ENCODE peak calls at places on chromosomes 12 and 14, in nine cellular contexts. One of them, this sample, is unnamed.
A peak's percentile ranks its signal among the peaks of the same experiment; 100 is the strongest.

GRCh38 chr14:88695873-88696272 is 96.9 kb downstream of the EML5 start:
- DNase-seq in stomach: no peak
- DNase-seq in breast epithelium: no peak
- DNase-seq in prostate gland: no peak
- DNase-seq in SK-N-SH: no peak
- DNase-seq in esophagus muscularis mucosa: no peak
- DNase-seq in K562: no peak
- DNase-seq in Panc1: no peak
- DNase-seq in GM12891: no peak
- DNase-seq in this sample: no peak

GRCh38 chr12:120100630-120101029 is 15.9 kb downstream of the RAB35 start:
- DNase-seq in stomach: peak; percentile 76
- DNase-seq in breast epithelium: no peak
- DNase-seq in prostate gland: peak; percentile 29
- DNase-seq in SK-N-SH: peak; percentile 86
- DNase-seq in esophagus muscularis mucosa: no peak
- DNase-seq in K562: no peak
- DNase-seq in Panc1: no peak
- DNase-seq in GM12891: no peak
- DNase-seq in this sample: no peak

GRCh38 chr14:51860836-51861583 is 598 bp downstream of the GNG2 start:
- DNase-seq in stomach: no peak
- DNase-seq in breast epithelium: no peak
- DNase-seq in prostate gland: no peak
- DNase-seq in SK-N-SH: peak; percentile 50
- DNase-seq in esophagus muscularis mucosa: no peak
- DNase-seq in K562: no peak
- DNase-seq in Panc1: no peak
- DNase-seq in GM12891: no peak
- DNase-seq in this sample: no peak

GRCh38 chr12:107441906-107442305 is 243.7 kb upstream of the PWP1 start:
- DNase-seq in stomach: no peak
- DNase-seq in breast epithelium: no peak
- DNase-seq in prostate gland: peak; percentile 25
- DNase-seq in SK-N-SH: no peak
- DNase-seq in esophagus muscularis mucosa: no peak
- DNase-seq in K562: no peak
- DNase-seq in Panc1: no peak
- DNase-seq in GM12891: no peak
- DNase-seq in this sample: no peak

GRCh38 chr12:62263956-62264355 is 3.8 kb downstream of the USP15 start:
- DNase-seq in stomach: no peak
- DNase-seq in breast epithelium: no peak
- DNase-seq in prostate gland: no peak
- DNase-seq in SK-N-SH: no peak
- DNase-seq in esophagus muscularis mucosa: no peak
- DNase-seq in K562: no peak
- DNase-seq in Panc1: no peak
- DNase-seq in GM12891: no peak
- DNase-seq in this sample: no peak

GRCh38 chr12:11814362-11814761 is 164.9 kb downstream of the ETV6 start:
- DNase-seq in stomach: no peak
- DNase-seq in breast epithelium: no peak
- DNase-seq in prostate gland: no peak
- DNase-seq in SK-N-SH: no peak
- DNase-seq in esophagus muscularis mucosa: no peak
- DNase-seq in K562: no peak
- DNase-seq in Panc1: no peak
- DNase-seq in GM12891: no peak
- DNase-seq in this sample: no peak

GRCh38 chr12:54561164-54561563 is 11.8 kb downstream of the PDE1B start:
- DNase-seq in stomach: no peak
- DNase-seq in breast epithelium: no peak
- DNase-seq in prostate gland: no peak
- DNase-seq in SK-N-SH: no peak
- DNase-seq in esophagus muscularis mucosa: no peak
- DNase-seq in K562: no peak
- DNase-seq in Panc1: no peak
- DNase-seq in GM12891: no peak
- DNase-seq in this sample: no peak

GRCh38 chr14:67400434-67400833 is 11.5 kb downstream of the PLEK2 start:
- DNase-seq in stomach: no peak
- DNase-seq in breast epithelium: no peak
- DNase-seq in prostate gland: no peak
- DNase-seq in SK-N-SH: no peak
- DNase-seq in esophagus muscularis mucosa: no peak
- DNase-seq in K562: no peak
- DNase-seq in Panc1: no peak
- DNase-seq in GM12891: no peak
- DNase-seq in this sample: no peak

GRCh38 chr14:89428556-89429196 is 11.6 kb upstream of the FOXN3 start:
- DNase-seq in stomach: no peak
- DNase-seq in breast epithelium: peak; percentile 77
- DNase-seq in prostate gland: peak; percentile 64
- DNase-seq in SK-N-SH: no peak
- DNase-seq in esophagus muscularis mucosa: no peak
- DNase-seq in K562: no peak
- DNase-seq in Panc1: no peak
- DNase-seq in GM12891: no peak
- DNase-seq in this sample: peak; percentile 61

GRCh38 chr14:72630374-72630773 is 263.5 kb downstream of the DPF3 start:
- DNase-seq in stomach: no peak
- DNase-seq in breast epithelium: no peak
- DNase-seq in prostate gland: no peak
- DNase-seq in SK-N-SH: no peak
- DNase-seq in esophagus muscularis mucosa: no peak
- DNase-seq in K562: no peak
- DNase-seq in Panc1: no peak
- DNase-seq in GM12891: no peak
- DNase-seq in this sample: no peak

GRCh38 chr12:27434673-27435565 is 11.6 kb upstream of the SMCO2 start:
- DNase-seq in stomach: no peak
- DNase-seq in breast epithelium: no peak
- DNase-seq in prostate gland: peak; percentile 4
- DNase-seq in SK-N-SH: peak; percentile 54
- DNase-seq in esophagus muscularis mucosa: no peak
- DNase-seq in K562: peak; percentile 55
- DNase-seq in Panc1: no peak
- DNase-seq in GM12891: no peak
- DNase-seq in this sample: no peak

GRCh38 chr12:110728628-110729027 is 14.1 kb downstream of the PPP1CC start:
- DNase-seq in stomach: no peak
- DNase-seq in breast epithelium: no peak
- DNase-seq in prostate gland: no peak
- DNase-seq in SK-N-SH: no peak
- DNase-seq in esophagus muscularis mucosa: no peak
- DNase-seq in K562: no peak
- DNase-seq in Panc1: no peak
- DNase-seq in GM12891: no peak
- DNase-seq in this sample: no peak

GRCh38 chr12:128267246-128267622 is 264 bp downstream of the TMEM132C start:
- DNase-seq in stomach: no peak
- DNase-seq in breast epithelium: no peak
- DNase-seq in prostate gland: no peak
- DNase-seq in SK-N-SH: peak; percentile 66
- DNase-seq in esophagus muscularis mucosa: no peak
- DNase-seq in K562: no peak
- DNase-seq in Panc1: no peak
- DNase-seq in GM12891: no peak
- DNase-seq in this sample: peak; percentile 85

GRCh38 chr12:124753230-124753595 is 110.5 kb downstream of the SCARB1 start:
- DNase-seq in stomach: no peak
- DNase-seq in breast epithelium: no peak
- DNase-seq in prostate gland: no peak
- DNase-seq in SK-N-SH: no peak
- DNase-seq in esophagus muscularis mucosa: no peak
- DNase-seq in K562: no peak
- DNase-seq in Panc1: no peak
- DNase-seq in GM12891: no peak
- DNase-seq in this sample: no peak

DNA sequence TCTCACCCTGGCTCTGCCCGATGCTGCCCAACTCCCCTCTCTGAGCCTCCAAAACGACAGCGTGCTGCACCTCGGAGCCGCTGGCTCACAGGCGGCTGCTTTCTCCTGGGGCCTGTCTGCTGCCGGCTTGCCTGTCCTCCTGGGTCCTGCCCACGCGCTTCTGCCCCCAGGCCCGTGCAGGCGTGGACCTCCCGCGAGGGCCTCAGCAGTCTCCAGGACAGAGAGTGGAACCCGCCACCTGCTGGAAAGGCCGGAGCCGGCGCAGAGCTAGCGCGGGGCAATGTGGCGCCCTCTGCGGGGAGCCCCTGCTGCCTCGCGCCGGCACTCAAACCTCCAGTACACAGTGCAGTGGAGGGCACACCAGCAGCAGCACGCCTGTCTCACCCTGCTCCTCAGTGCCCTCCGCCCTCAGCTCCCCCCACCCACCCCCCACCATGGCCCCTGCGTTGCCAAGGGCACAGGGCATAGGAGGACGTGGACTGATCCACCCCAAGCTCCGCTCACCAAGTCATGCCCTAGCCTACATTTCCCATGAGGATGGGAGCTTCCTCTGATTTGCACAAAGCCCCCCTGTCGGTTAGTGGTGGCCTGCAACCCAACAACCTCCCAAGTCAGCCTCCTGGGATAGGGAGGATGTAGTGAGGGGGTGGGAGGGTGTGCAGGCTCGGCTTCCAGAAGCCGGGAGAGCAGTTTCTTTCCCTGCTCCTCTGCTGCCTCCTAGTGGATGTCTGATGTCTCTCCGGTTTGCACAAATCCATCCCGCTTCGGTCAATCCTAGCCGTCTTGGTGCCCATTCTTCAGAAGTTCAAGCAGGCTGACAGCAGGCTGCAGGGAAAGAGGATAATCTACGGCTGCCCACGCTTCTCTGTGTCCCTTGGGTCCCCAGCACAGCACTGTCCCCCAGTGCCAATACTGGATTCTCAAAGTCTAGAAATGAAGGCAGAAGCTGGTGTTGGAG is 25.2 kb downstream of the KRT8 start:
- DNase-seq in stomach: peak; percentile 82
- DNase-seq in breast epithelium: peak; percentile 86
- DNase-seq in prostate gland: peak; percentile 89
- DNase-seq in SK-N-SH: peak; percentile 88
- DNase-seq in esophagus muscularis mucosa: no peak
- DNase-seq in K562: peak; percentile 88
- DNase-seq in Panc1: peak; percentile 77
- DNase-seq in GM12891: peak; percentile 73
- DNase-seq in this sample: peak; percentile 93
- TF ChIP-seq POLR2AphosphoS5 in stomach: no peak
- TF ChIP-seq POLR2AphosphoS5 in breast epithelium: peak; percentile 22
- TF ChIP-seq POLR2AphosphoS5 in prostate gland: peak; percentile 41
- TF ChIP-seq POLR2AphosphoS5 in SK-N-SH: no peak
- TF ChIP-seq POLR2AphosphoS5 in esophagus muscularis mucosa: no peak
- TF ChIP-seq POLR2AphosphoS5 in K562: no peak
- TF ChIP-seq POLR2AphosphoS5 in Panc1: no peak
- TF ChIP-seq POLR2AphosphoS5 in GM12891: no peak
- TF ChIP-seq POLR2AphosphoS5 in this sample: no peak

GRCh38 chr14:49853572-49854375 is 1.2 kb upstream of the NEMF start:
- DNase-seq in stomach: peak; percentile 78
- DNase-seq in breast epithelium: peak; percentile 60
- DNase-seq in prostate gland: peak; percentile 56
- DNase-seq in SK-N-SH: peak; percentile 69
- DNase-seq in esophagus muscularis mucosa: peak; percentile 92
- DNase-seq in K562: no peak
- DNase-seq in Panc1: no peak
- DNase-seq in GM12891: no peak
- DNase-seq in this sample: peak; percentile 93
- TF ChIP-seq POLR2AphosphoS5 in stomach: peak; percentile 46
- TF ChIP-seq POLR2AphosphoS5 in breast epithelium: no peak
- TF ChIP-seq POLR2AphosphoS5 in prostate gland: peak; percentile 32
- TF ChIP-seq POLR2AphosphoS5 in SK-N-SH: no peak
- TF ChIP-seq POLR2AphosphoS5 in esophagus muscularis mucosa: peak; percentile 49
- TF ChIP-seq POLR2AphosphoS5 in K562: no peak
- TF ChIP-seq POLR2AphosphoS5 in Panc1: peak; percentile 34
- TF ChIP-seq POLR2AphosphoS5 in GM12891: no peak
- TF ChIP-seq POLR2AphosphoS5 in this sample: no peak

GRCh38 chr12:98864363-98864762 is 219.3 kb downstream of the APAF1 start:
- DNase-seq in stomach: no peak
- DNase-seq in breast epithelium: no peak
- DNase-seq in prostate gland: no peak
- DNase-seq in SK-N-SH: no peak
- DNase-seq in esophagus muscularis mucosa: no peak
- DNase-seq in K562: no peak
- DNase-seq in Panc1: no peak
- DNase-seq in GM12891: no peak
- DNase-seq in this sample: no peak

GRCh38 chr12:98870521-98870920 is 225.4 kb downstream of the APAF1 start:
- DNase-seq in stomach: no peak
- DNase-seq in breast epithelium: no peak
- DNase-seq in prostate gland: no peak
- DNase-seq in SK-N-SH: no peak
- DNase-seq in esophagus muscularis mucosa: no peak
- DNase-seq in K562: no peak
- DNase-seq in Panc1: no peak
- DNase-seq in GM12891: no peak
- DNase-seq in this sample: no peak

GRCh38 chr12:98869886-98870285 is 224.8 kb downstream of the APAF1 start:
- DNase-seq in stomach: no peak
- DNase-seq in breast epithelium: no peak
- DNase-seq in prostate gland: no peak
- DNase-seq in SK-N-SH: no peak
- DNase-seq in esophagus muscularis mucosa: no peak
- DNase-seq in K562: no peak
- DNase-seq in Panc1: no peak
- DNase-seq in GM12891: no peak
- DNase-seq in this sample: no peak

GRCh38 chr12:98868076-98868475 is 223.0 kb downstream of the APAF1 start:
- DNase-seq in stomach: no peak
- DNase-seq in breast epithelium: no peak
- DNase-seq in prostate gland: no peak
- DNase-seq in SK-N-SH: no peak
- DNase-seq in esophagus muscularis mucosa: no peak
- DNase-seq in K562: no peak
- DNase-seq in Panc1: no peak
- DNase-seq in GM12891: no peak
- DNase-seq in this sample: no peak

GRCh38 chr12:98868538-98868937 is 223.4 kb downstream of the APAF1 start:
- DNase-seq in stomach: no peak
- DNase-seq in breast epithelium: no peak
- DNase-seq in prostate gland: no peak
- DNase-seq in SK-N-SH: no peak
- DNase-seq in esophagus muscularis mucosa: no peak
- DNase-seq in K562: no peak
- DNase-seq in Panc1: no peak
- DNase-seq in GM12891: no peak
- DNase-seq in this sample: no peak
- TF ChIP-seq POLR2AphosphoS5 in stomach: no peak
- TF ChIP-seq POLR2AphosphoS5 in breast epithelium: no peak
- TF ChIP-seq POLR2AphosphoS5 in prostate gland: no peak
- TF ChIP-seq POLR2AphosphoS5 in SK-N-SH: no peak
- TF ChIP-seq POLR2AphosphoS5 in esophagus muscularis mucosa: no peak
- TF ChIP-seq POLR2AphosphoS5 in K562: no peak
- TF ChIP-seq POLR2AphosphoS5 in Panc1: no peak
- TF ChIP-seq POLR2AphosphoS5 in GM12891: no peak
- TF ChIP-seq POLR2AphosphoS5 in this sample: no peak

DNA sequence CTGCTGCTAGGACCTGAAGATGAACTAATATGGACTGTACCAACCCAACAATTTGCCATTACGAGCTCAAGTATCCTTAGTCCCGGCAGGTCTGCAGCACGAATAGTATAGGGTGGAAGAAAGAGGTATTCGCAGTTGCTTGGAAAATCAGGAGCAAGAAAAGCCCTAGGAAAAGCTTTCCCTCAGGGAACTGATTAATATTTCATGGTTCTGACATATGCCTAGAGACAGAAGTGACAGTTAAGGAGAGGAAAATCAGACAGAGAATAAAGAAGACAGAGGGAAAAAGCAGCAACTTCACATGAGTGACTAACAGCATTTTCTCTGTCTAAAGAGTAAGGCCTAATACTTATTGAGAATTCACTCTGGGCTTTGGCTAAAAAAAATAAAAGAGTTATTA is 602.9 kb upstream of the ATP2B1 start:
- DNase-seq in stomach: no peak
- DNase-seq in breast epithelium: no peak
- DNase-seq in prostate gland: no peak
- DNase-seq in SK-N-SH: no peak
- DNase-seq in esophagus muscularis mucosa: no peak
- DNase-seq in K562: no peak
- DNase-seq in Panc1: no peak
- DNase-seq in GM12891: no peak
- DNase-seq in this sample: no peak
- TF ChIP-seq POLR2AphosphoS5 in stomach: no peak
- TF ChIP-seq POLR2AphosphoS5 in breast epithelium: no peak
- TF ChIP-seq POLR2AphosphoS5 in prostate gland: no peak
- TF ChIP-seq POLR2AphosphoS5 in SK-N-SH: no peak
- TF ChIP-seq POLR2AphosphoS5 in esophagus muscularis mucosa: no peak
- TF ChIP-seq POLR2AphosphoS5 in K562: no peak
- TF ChIP-seq POLR2AphosphoS5 in Panc1: no peak
- TF ChIP-seq POLR2AphosphoS5 in GM12891: no peak
- TF ChIP-seq POLR2AphosphoS5 in this sample: no peak

This sample was measured in upper lobe of left lung.